ENCODE peak calls at places on chromosomes 6 and 20, in five cellular contexts. One of them, this sample, is unnamed.

GRCh38 chr6:81051952-81052351 is 700.5 kb downstream of the TENT5A start:
- DNase-seq in A549: no peak
- DNase-seq in left ventricle myocardium inferior: no peak
- DNase-seq in ovary: no peak
- DNase-seq in astrocyte: no peak
- DNase-seq in this sample: no peak

GRCh38 chr20:61758556-61759200 is 307.0 kb downstream of the TAF4 start:
- DNase-seq in A549: no peak
- DNase-seq in left ventricle myocardium inferior: no peak
- DNase-seq in ovary: no peak
- DNase-seq in astrocyte: no peak
- DNase-seq in this sample: no peak

GRCh38 chr20:38024496-38024895 is 8.8 kb downstream of the TTI1 start:
- DNase-seq in A549: no peak
- DNase-seq in left ventricle myocardium inferior: no peak
- DNase-seq in ovary: no peak
- DNase-seq in astrocyte: no peak
- DNase-seq in this sample: no peak

GRCh38 chr6:68726307-68726706 is 91.2 kb downstream of the ADGRB3 start:
- DNase-seq in A549: no peak
- DNase-seq in left ventricle myocardium inferior: no peak
- DNase-seq in ovary: no peak
- DNase-seq in astrocyte: no peak
- DNase-seq in this sample: no peak

GRCh38 chr20:11195169-11195568 is 521.4 kb upstream of the JAG1 start:
- DNase-seq in A549: no peak
- DNase-seq in left ventricle myocardium inferior: peak
- DNase-seq in ovary: no peak
- DNase-seq in astrocyte: no peak
- DNase-seq in this sample: no peak

GRCh38 chr6:101195581-101195980 is 197.9 kb upstream of the GRIK2 start:
- DNase-seq in A549: no peak
- DNase-seq in left ventricle myocardium inferior: no peak
- DNase-seq in ovary: no peak
- DNase-seq in astrocyte: peak
- DNase-seq in this sample: peak

GRCh38 chr6:1336246-1336843 is 24.4 kb downstream of the FOXQ1 start:
- DNase-seq in A549: peak
- DNase-seq in left ventricle myocardium inferior: no peak
- DNase-seq in ovary: no peak
- DNase-seq in astrocyte: no peak
- DNase-seq in this sample: no peak

GRCh38 chr6:63503199-63503598 is 69.1 kb upstream of the LOC128125822 start:
- DNase-seq in A549: no peak
- DNase-seq in left ventricle myocardium inferior: no peak
- DNase-seq in ovary: no peak
- DNase-seq in astrocyte: no peak
- DNase-seq in this sample: no peak

GRCh38 chr6:114339706-114340105 is 3.1 kb downstream of the HS3ST5 start:
- DNase-seq in A549: no peak
- DNase-seq in left ventricle myocardium inferior: no peak
- DNase-seq in ovary: no peak
- DNase-seq in astrocyte: peak
- DNase-seq in this sample: no peak

GRCh38 chr6:1127129-1127528 is 184.8 kb upstream of the FOXQ1 start:
- DNase-seq in A549: no peak
- DNase-seq in left ventricle myocardium inferior: no peak
- DNase-seq in ovary: no peak
- DNase-seq in astrocyte: no peak
- DNase-seq in this sample: no peak

GRCh38 chr20:57244627-57245214 is 21.7 kb downstream of the BMP7 start:
- DNase-seq in A549: no peak
- DNase-seq in left ventricle myocardium inferior: no peak
- DNase-seq in ovary: no peak
- DNase-seq in astrocyte: no peak
- DNase-seq in this sample: no peak

GRCh38 chr6:119922814-119923213 is 573.3 kb upstream of the MAN1A1 start:
- DNase-seq in A549: no peak
- DNase-seq in left ventricle myocardium inferior: no peak
- DNase-seq in ovary: no peak
- DNase-seq in astrocyte: no peak
- DNase-seq in this sample: no peak

GRCh38 chr6:13614926-13615801 is at the start of gene NOL7:
- DNase-seq in A549: peak
- DNase-seq in left ventricle myocardium inferior: peak
- DNase-seq in ovary: peak
- DNase-seq in astrocyte: peak
- DNase-seq in this sample: peak

GRCh38 chr6:44264154-44265002 is 973 bp downstream of the NFKBIE start:
- DNase-seq in A549: no peak
- DNase-seq in left ventricle myocardium inferior: no peak
- DNase-seq in ovary: no peak
- DNase-seq in astrocyte: no peak
- DNase-seq in this sample: no peak

GRCh38 chr20:23061713-23062561 is 12.5 kb upstream of the THBD start:
- DNase-seq in A549: peak
- DNase-seq in left ventricle myocardium inferior: peak
- DNase-seq in ovary: peak
- DNase-seq in astrocyte: peak
- DNase-seq in this sample: peak

GRCh38 chr6:147204060-147204785 is at the start of gene STXBP5:
- DNase-seq in A549: peak
- DNase-seq in left ventricle myocardium inferior: peak
- DNase-seq in ovary: peak
- DNase-seq in astrocyte: peak
- DNase-seq in this sample: peak

GRCh38 chr6:134925800-134926199 is 24.1 kb downstream of the ALDH8A1 start:
- DNase-seq in A549: no peak
- DNase-seq in left ventricle myocardium inferior: no peak
- DNase-seq in ovary: no peak
- DNase-seq in astrocyte: peak
- DNase-seq in this sample: peak

GRCh38 chr6:134253681-134254080 is 64.2 kb downstream of the SGK1 start:
- DNase-seq in A549: no peak
- DNase-seq in left ventricle myocardium inferior: no peak
- DNase-seq in ovary: no peak
- DNase-seq in astrocyte: peak
- DNase-seq in this sample: peak

GRCh38 chr6:90121982-90122381 is 174.7 kb downstream of the BACH2 start:
- DNase-seq in A549: no peak
- DNase-seq in left ventricle myocardium inferior: no peak
- DNase-seq in ovary: no peak
- DNase-seq in astrocyte: peak
- DNase-seq in this sample: no peak

GRCh38 chr6:143510991-143511891 is at the start of gene FUCA2:
- DNase-seq in A549: peak
- DNase-seq in left ventricle myocardium inferior: peak
- DNase-seq in ovary: peak
- DNase-seq in astrocyte: peak
- DNase-seq in this sample: peak

GRCh38 chr6:12679291-12679690 is 37.3 kb upstream of the PHACTR1 start:
- DNase-seq in A549: no peak
- DNase-seq in left ventricle myocardium inferior: no peak
- DNase-seq in ovary: no peak
- DNase-seq in astrocyte: no peak
- DNase-seq in this sample: no peak

GRCh38 chr20:22511943-22512910 is 72.1 kb downstream of the FOXA2 start:
- DNase-seq in A549: peak
- DNase-seq in left ventricle myocardium inferior: no peak
- DNase-seq in ovary: no peak
- DNase-seq in astrocyte: no peak
- DNase-seq in this sample: peak

GRCh38 chr20:38043512-38044300 is 10.2 kb downstream of the RPRD1B start:
- DNase-seq in A549: peak
- DNase-seq in left ventricle myocardium inferior: no peak
- DNase-seq in ovary: no peak
- DNase-seq in astrocyte: peak
- DNase-seq in this sample: peak

GRCh38 chr6:142945071-142945445 is at the start of gene HIVEP2:
- DNase-seq in A549: peak
- DNase-seq in left ventricle myocardium inferior: peak
- DNase-seq in ovary: peak
- DNase-seq in astrocyte: peak
- DNase-seq in this sample: peak

GRCh38 chr6:117514655-117515054 is 32.2 kb downstream of the DCBLD1 start:
- DNase-seq in A549: no peak
- DNase-seq in left ventricle myocardium inferior: no peak
- DNase-seq in ovary: no peak
- DNase-seq in astrocyte: no peak
- DNase-seq in this sample: no peak

GRCh38 chr20:39117486-39117885 is 155.3 kb downstream of the DHX35 start:
- DNase-seq in A549: peak
- DNase-seq in left ventricle myocardium inferior: no peak
- DNase-seq in ovary: no peak
- DNase-seq in astrocyte: peak
- DNase-seq in this sample: peak

GRCh38 chr20:23586735-23587525 is 18.6 kb upstream of the CST9L start:
- DNase-seq in A549: no peak
- DNase-seq in left ventricle myocardium inferior: no peak
- DNase-seq in ovary: no peak
- DNase-seq in astrocyte: no peak
- DNase-seq in this sample: no peak

GRCh38 chr6:14616611-14617010 is 499.0 kb downstream of the CD83 start:
- DNase-seq in A549: no peak
- DNase-seq in left ventricle myocardium inferior: no peak
- DNase-seq in ovary: no peak
- DNase-seq in astrocyte: peak
- DNase-seq in this sample: no peak

GRCh38 chr6:9250852-9251251 is 815.5 kb upstream of the SLC35B3 start:
- DNase-seq in A549: peak
- DNase-seq in left ventricle myocardium inferior: no peak
- DNase-seq in ovary: no peak
- DNase-seq in astrocyte: peak
- DNase-seq in this sample: peak

GRCh38 chr6:133837801-133838349 is 51.0 kb upstream of the TCF21 start:
- DNase-seq in A549: peak
- DNase-seq in left ventricle myocardium inferior: peak
- DNase-seq in ovary: peak
- DNase-seq in astrocyte: no peak
- DNase-seq in this sample: peak

GRCh38 chr6:96626749-96627353 is 63.9 kb downstream of the FHL5 start:
- DNase-seq in A549: peak
- DNase-seq in left ventricle myocardium inferior: no peak
- DNase-seq in ovary: no peak
- DNase-seq in astrocyte: peak
- DNase-seq in this sample: peak

GRCh38 chr6:30344868-30345671 is at the start of gene RPP21:
- DNase-seq in A549: peak
- DNase-seq in left ventricle myocardium inferior: peak
- DNase-seq in ovary: peak
- DNase-seq in astrocyte: peak
- DNase-seq in this sample: peak

GRCh38 chr6:106613590-106613989 is 15.7 kb downstream of the RTN4IP1 start:
- DNase-seq in A549: no peak
- DNase-seq in left ventricle myocardium inferior: no peak
- DNase-seq in ovary: no peak
- DNase-seq in astrocyte: no peak
- DNase-seq in this sample: no peak
- H3K4me3 ChIP-seq in A549: no peak
- H3K4me3 ChIP-seq in left ventricle myocardium inferior: no peak
- H3K4me3 ChIP-seq in ovary: no peak
- H3K4me3 ChIP-seq in astrocyte: no peak
- H3K4me3 ChIP-seq in this sample: no peak

GRCh38 chr6:132023490-132023889 is 72.3 kb upstream of the CCN2 start:
- DNase-seq in A549: no peak
- DNase-seq in left ventricle myocardium inferior: no peak
- DNase-seq in ovary: no peak
- DNase-seq in astrocyte: peak
- DNase-seq in this sample: no peak
- TF ChIP-seq CTCF in A549: no peak
- TF ChIP-seq CTCF in left ventricle myocardium inferior: no peak
- TF ChIP-seq CTCF in ovary: no peak
- TF ChIP-seq CTCF in astrocyte: no peak
- TF ChIP-seq CTCF in this sample: peak

DNA sequence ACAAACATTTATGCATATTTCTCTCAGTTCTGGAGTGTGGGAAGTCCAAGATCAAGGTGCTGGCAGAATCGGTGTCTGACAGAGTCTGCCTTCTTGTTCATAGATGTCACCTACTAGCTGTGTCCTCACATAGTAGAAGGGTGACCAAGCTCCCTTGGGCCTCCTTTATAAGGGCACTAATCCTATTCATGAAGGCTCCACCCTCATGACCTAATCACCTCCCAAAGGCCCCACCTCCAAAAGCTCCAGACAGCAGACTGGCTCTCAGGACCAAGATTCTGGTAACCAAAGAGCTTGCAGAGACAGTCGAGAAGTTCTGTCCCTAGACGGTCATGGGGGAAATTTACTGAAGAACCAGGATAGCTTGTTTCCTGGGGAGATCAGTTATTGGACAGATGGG is 139.1 kb downstream of the COL9A1 start:
- DNase-seq in A549: no peak
- DNase-seq in left ventricle myocardium inferior: no peak
- DNase-seq in ovary: no peak
- DNase-seq in astrocyte: no peak
- DNase-seq in this sample: no peak
- H3K4me3 ChIP-seq in A549: no peak
- H3K4me3 ChIP-seq in left ventricle myocardium inferior: no peak
- H3K4me3 ChIP-seq in ovary: no peak
- H3K4me3 ChIP-seq in astrocyte: no peak
- H3K4me3 ChIP-seq in this sample: no peak

GRCh38 chr20:33947709-33948295 is 45.9 kb upstream of the RALY start:
- DNase-seq in A549: peak
- DNase-seq in left ventricle myocardium inferior: no peak
- DNase-seq in ovary: no peak
- DNase-seq in astrocyte: no peak
- DNase-seq in this sample: peak
- TF ChIP-seq CTCF in A549: peak
- TF ChIP-seq CTCF in left ventricle myocardium inferior: peak
- TF ChIP-seq CTCF in ovary: no peak
- TF ChIP-seq CTCF in astrocyte: peak
- TF ChIP-seq CTCF in this sample: peak

GRCh38 chr6:111844921-111845320 is 28.3 kb downstream of the FYN start:
- DNase-seq in A549: no peak
- DNase-seq in left ventricle myocardium inferior: no peak
- DNase-seq in ovary: no peak
- DNase-seq in astrocyte: no peak
- DNase-seq in this sample: no peak
- H3K4me3 ChIP-seq in A549: no peak
- H3K4me3 ChIP-seq in left ventricle myocardium inferior: no peak
- H3K4me3 ChIP-seq in ovary: no peak
- H3K4me3 ChIP-seq in astrocyte: no peak
- H3K4me3 ChIP-seq in this sample: no peak